ENCODE peak calls at places on chromosomes 1 and 21, in seven cellular contexts. M, B, D, W, X, Q and O are unnamed samples.
A peak's percentile ranks its signal among the peaks of the same experiment; 100 is the strongest.

GRCh38 chr1:149978547-149979023 is 31.9 kb downstream of the OTUD7B start:
- DNase-seq in M (no peak), B (no peak), D (no peak), W (no peak), X (no peak), Q (no peak), O (no peak)

GRCh38 chr1:200090252-200091159 is 63.0 kb downstream of the NR5A2 start:
- DNase-seq in M (no peak), B (no peak), D (no peak), W (no peak), X (no peak), Q (no peak), O (peak; percentile 7)

GRCh38 chr1:154759196-154759595 is 110.9 kb downstream of the KCNN3 start:
- DNase-seq in M (no peak), B (no peak), D (no peak), W (no peak), X (no peak), Q (no peak), O (no peak)

GRCh38 chr1:212062832-212063438 is 27.4 kb downstream of the DTL start:
- DNase-seq in M (no peak), B (no peak), D (peak; percentile 24), W (peak; percentile 62), X (no peak), Q (no peak), O (peak; percentile 45)

GRCh38 chr1:160664573-160665051 is 17.8 kb upstream of the SLAMF1 start:
- DNase-seq in M (peak; percentile 29), B (no peak), D (no peak), W (no peak), X (no peak), Q (no peak), O (peak; percentile 87)

GRCh38 chr1:35434703-35435102 is 122.5 kb downstream of the KIAA0319L start:
- DNase-seq in M (no peak), B (no peak), D (no peak), W (no peak), X (no peak), Q (no peak), O (no peak)

GRCh38 chr1:119440908-119441307 is 26.0 kb downstream of the HSD3B2 start:
- DNase-seq in M (no peak), B (no peak), D (no peak), W (no peak), X (no peak), Q (no peak), O (no peak)

GRCh38 chr1:80217377-80217986 is 1211.0 kb upstream of the ADGRL4 start:
- DNase-seq in M (no peak), B (no peak), D (peak; percentile 64), W (peak; percentile 84), X (peak; percentile 30), Q (no peak), O (peak; percentile 2)

GRCh38 chr1:16422041-16422440 is 15.2 kb downstream of the SPATA21 start:
- DNase-seq in M (no peak), B (no peak), D (no peak), W (no peak), X (no peak), Q (no peak), O (no peak)

GRCh38 chr1:44696789-44697188 is 22.3 kb downstream of the ARMH1 start:
- DNase-seq in M (no peak), B (no peak), D (no peak), W (no peak), X (no peak), Q (no peak), O (peak; percentile 69)

GRCh38 chr1:220528049-220528678 is at the start of gene MARK1:
- DNase-seq in M (no peak), B (peak; percentile 68), D (no peak), W (peak; percentile 48), X (no peak), Q (no peak), O (peak; percentile 57)

GRCh38 chr1:92975551-92976232 is 14.4 kb upstream of the DIPK1A start:
- DNase-seq in M (no peak), B (no peak), D (no peak), W (no peak), X (no peak), Q (no peak), O (peak; percentile 93)

GRCh38 chr1:228543396-228543795 is 56.2 kb downstream of the RNF187 start:
- DNase-seq in M (no peak), B (peak; percentile 22), D (no peak), W (no peak), X (no peak), Q (no peak), O (no peak)

GRCh38 chr21:44089001-44089911 is 17.9 kb upstream of the PWP2 start:
- DNase-seq in M (no peak), B (peak; percentile 30), D (no peak), W (no peak), X (no peak), Q (no peak), O (no peak)

GRCh38 chr1:23422313-23422877 is 2.2 kb downstream of the TCEA3 start:
- DNase-seq in M (peak; percentile 19), B (peak; percentile 85), D (no peak), W (peak; percentile 88), X (peak; percentile 70), Q (no peak), O (peak; percentile 56)

GRCh38 chr1:31372961-31373896 is at the start of gene FABP3:
- DNase-seq in M (peak; percentile 33), B (peak; percentile 89), D (no peak), W (peak; percentile 60), X (peak; percentile 47), Q (no peak), O (no peak)

GRCh38 chr1:73100216-73100615 is 817.9 kb upstream of the NEGR1 start:
- DNase-seq in M (no peak), B (no peak), D (no peak), W (no peak), X (no peak), Q (no peak), O (no peak)
- TF ChIP-seq CTCF in M (no peak), B (no peak), D (no peak), W (no peak), X (no peak), Q (no peak), O (no peak)

GRCh38 chr21:42883921-42884320 is 4.6 kb upstream of the WDR4 start:
- DNase-seq in M (no peak), B (no peak), D (no peak), W (no peak), X (no peak), Q (no peak), O (no peak)

GRCh38 chr21:42878678-42878992 is 704 bp downstream of the WDR4 start:
- DNase-seq in M (no peak), B (no peak), D (no peak), W (no peak), X (no peak), Q (no peak), O (no peak)

GRCh38 chr21:42878993-42879787 is at the start of gene WDR4:
- DNase-seq in M (peak; percentile 98), B (peak; percentile 98), D (peak; percentile 95), W (peak; percentile 98), X (peak; percentile 91), Q (peak; percentile 76), O (peak; percentile 99)

GRCh38 chr21:42880352-42880751 is 1.0 kb upstream of the WDR4 start:
- DNase-seq in M (no peak), B (no peak), D (no peak), W (no peak), X (no peak), Q (no peak), O (no peak)
- H3K4me3 ChIP-seq in M (peak overlapping the region; percentile 73), B (peak overlapping the region; percentile 95), D (peak overlapping the region; percentile 58), W (peak overlapping the region; percentile 78), X (peak overlapping the region; percentile 88), Q (peak overlapping the region; percentile 87), O (peak overlapping the region; percentile 79)

DNA sequence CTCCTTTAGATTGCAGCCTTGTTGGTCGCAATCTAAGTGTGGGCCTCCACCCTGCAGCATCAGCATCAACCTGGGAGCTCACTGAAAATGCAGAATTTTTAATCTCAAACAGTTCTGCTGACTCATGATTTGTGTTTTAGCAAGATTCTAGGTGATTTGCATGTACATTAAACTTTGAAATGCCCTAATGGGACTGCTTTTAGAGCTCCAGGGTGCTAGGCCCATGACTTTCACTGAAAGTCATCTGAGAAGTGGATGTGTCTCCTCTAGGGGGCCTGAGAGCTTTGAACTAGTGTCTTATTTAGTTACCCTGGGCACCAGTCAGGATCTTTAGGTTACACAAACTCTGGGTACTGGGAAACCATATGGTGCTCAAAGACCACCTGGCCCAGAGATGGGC is 9.0 kb downstream of the TRIM67 start:
- DNase-seq in M (no peak), B (no peak), D (no peak), W (no peak), X (no peak), Q (no peak), O (no peak)
- TF ChIP-seq CTCF in M (peak; percentile 29), B (no peak), D (peak; percentile 6), W (peak; percentile 18), X (peak; percentile 28), Q (no peak), O (peak; percentile 3)

GRCh38 chr1:232250410-232250809 is 379.5 kb downstream of the SIPA1L2 start:
- DNase-seq in M (no peak), B (no peak), D (no peak), W (no peak), X (no peak), Q (no peak), O (no peak)
- H3K4me3 ChIP-seq in M (no peak overlapping the region), B (no peak overlapping the region), D (no peak overlapping the region), W (no peak overlapping the region), X (no peak overlapping the region), Q (no peak overlapping the region), O (no peak overlapping the region)

DNA sequence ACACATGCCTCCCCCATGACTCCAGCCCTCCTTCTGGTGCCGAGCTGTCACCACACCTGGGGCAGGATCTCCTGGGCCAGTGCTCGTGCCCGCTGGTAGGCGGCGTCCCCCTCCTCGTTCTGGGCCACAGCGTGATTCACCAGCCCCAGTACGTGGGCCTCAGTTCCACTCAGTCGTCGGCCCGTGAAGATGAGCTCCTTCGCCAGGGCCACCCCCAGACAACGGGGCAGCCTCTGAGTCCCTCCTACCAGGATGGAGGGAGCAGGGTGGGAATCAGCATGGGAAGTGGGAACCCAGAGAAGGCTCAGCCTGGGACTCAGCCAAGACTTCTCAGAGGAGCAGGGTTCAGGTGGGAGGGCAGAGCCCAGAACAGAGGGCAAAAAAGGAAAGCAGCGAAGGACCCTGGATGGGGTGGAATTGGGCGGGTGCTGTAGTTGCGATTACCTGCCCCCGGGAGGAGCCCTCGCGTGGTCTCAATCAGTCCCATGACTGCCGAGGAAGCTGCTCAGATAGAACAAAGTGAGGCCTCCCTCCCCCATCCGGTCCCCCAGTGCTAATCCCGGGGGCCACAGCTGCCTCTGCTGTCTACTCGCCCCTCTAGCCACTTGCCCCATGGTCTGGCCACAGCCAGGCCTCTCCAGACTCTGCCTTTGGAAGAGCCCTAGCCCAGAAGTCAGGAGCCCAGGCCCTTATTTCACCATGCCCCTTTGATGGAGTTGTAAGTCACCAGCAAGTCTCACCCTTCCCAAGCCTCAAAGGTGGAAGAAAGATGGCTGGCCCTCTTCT is 16.8 kb downstream of the ECHDC2 start:
- DNase-seq in M (peak; percentile 62), B (no peak), D (no peak), W (peak; percentile 33), X (no peak), Q (no peak), O (peak; percentile 63)
- TF ChIP-seq CTCF in M (peak; percentile 77), B (peak; percentile 28), D (peak; percentile 51), W (peak; percentile 47), X (peak; percentile 61), Q (peak; percentile 39), O (peak; percentile 67)